ENCODE peak calls at places on chromosomes 12 and 14, in four cellular contexts. T is H1, M is H9, X is mesendoderm. R is an unnamed sample.

GRCh38 chr14:103250888-103251287 is 83.1 kb upstream of the EIF5 start:
- DNase-seq in M (no peak), T (no peak), X (no peak), R (no peak)

GRCh38 chr12:79973774-79974173 is 38.9 kb upstream of the PPP1R12A start:
- DNase-seq in X (no peak), T (no peak), M (no peak), R (no peak)

GRCh38 chr12:115411121-115411520 is 727.1 kb upstream of the TBX3 start:
- DNase-seq in X (peak; percentile 87), T (no peak), M (no peak), R (no peak)

GRCh38 chr12:108890208-108890607 is 10.3 kb downstream of the DAO start:
- DNase-seq in X (peak; percentile 37), T (peak; percentile 55), M (peak; percentile 54), R (peak; percentile 23)

GRCh38 chr14:32662234-32662633 is 276.4 kb upstream of the NPAS3 start:
- DNase-seq in M (no peak), X (no peak), T (no peak), R (peak; percentile 33)

GRCh38 chr14:71448431-71449315 is 483.6 kb upstream of the RGS6 start:
- DNase-seq in T (no peak), X (no peak), M (no peak), R (no peak)

GRCh38 chr12:104132351-104132956 is 5.6 kb downstream of the NFYB start:
- DNase-seq in M (no peak), X (no peak), T (no peak), R (no peak)

GRCh38 chr12:122753213-122753571 is 568 bp downstream of the DENR start:
- DNase-seq in T (no peak), X (no peak), M (no peak), R (peak; percentile 21)

GRCh38 chr12:110091136-110091711 is 32.9 kb upstream of the IFT81 start:
- DNase-seq in M (no peak), T (no peak), X (no peak), R (no peak)

GRCh38 chr12:50187084-50187900 is 20.1 kb upstream of the CERS5 start:
- DNase-seq in M (no peak), T (no peak), X (no peak), R (peak; percentile 69)

GRCh38 chr12:109482491-109482890 is 5.1 kb downstream of the UBE3B start:
- DNase-seq in T (no peak), X (no peak), M (no peak), R (no peak)

GRCh38 chr12:39071611-39072010 is 166.2 kb upstream of the CPNE8 start:
- DNase-seq in M (no peak), T (no peak), X (no peak), R (no peak)

GRCh38 chr12:113831016-113831415 is 135.1 kb downstream of the RBM19 start:
- DNase-seq in T (no peak), M (no peak), X (no peak), R (no peak)

GRCh38 chr14:92670967-92671366 is 77.5 kb downstream of the LGMN start:
- DNase-seq in T (no peak), M (no peak), X (no peak), R (no peak)

DNA sequence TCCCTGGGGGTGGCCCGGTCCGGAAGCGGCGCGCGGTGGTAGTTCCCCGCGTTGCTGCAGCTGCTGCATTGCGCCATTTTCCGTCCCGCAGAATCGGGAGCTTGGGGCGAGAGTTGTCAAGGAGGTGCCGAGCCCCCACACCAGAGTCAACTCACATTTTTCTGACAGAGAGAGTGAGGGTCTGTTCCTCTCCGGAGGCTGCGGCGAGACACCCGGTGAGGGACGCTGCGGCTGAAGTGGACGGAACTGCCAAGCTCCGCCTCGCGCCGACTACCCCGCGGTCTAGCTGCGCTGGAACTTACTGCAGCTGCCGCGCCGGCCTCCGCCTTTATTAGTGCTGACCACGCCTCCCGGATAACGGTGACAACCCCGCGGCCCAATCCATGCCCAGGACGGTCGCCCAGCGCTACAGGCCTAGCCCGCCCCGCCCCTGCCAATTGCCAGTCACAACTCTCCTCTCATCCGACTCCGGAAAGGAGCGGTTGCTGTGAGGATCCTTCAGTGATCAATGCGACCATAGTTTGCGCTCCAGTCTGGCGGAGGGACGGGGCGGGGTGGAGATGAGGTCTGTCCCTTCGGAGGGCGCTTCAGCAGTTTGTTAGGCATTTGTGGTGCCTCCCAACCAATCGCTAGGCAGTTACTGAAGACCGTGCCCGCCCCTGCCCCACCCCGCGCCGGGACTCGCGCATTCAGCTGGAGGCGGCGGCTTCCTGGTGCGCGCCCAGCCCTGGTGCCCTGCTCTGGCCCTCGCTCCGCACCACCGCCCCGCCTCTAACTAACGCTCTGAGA is at the start of gene VAMP1:
- DNase-seq in X (peak; percentile 99), T (peak; percentile 97), M (peak; percentile 99), R (peak; percentile 99)
- H4K8ac ChIP-seq in X (no peak within 1 kb of the TSS), T (peak within 1 kb of the TSS; percentile 87), M (no peak within 1 kb of the TSS), R (peak within 1 kb of the TSS; percentile 75)

DNA sequence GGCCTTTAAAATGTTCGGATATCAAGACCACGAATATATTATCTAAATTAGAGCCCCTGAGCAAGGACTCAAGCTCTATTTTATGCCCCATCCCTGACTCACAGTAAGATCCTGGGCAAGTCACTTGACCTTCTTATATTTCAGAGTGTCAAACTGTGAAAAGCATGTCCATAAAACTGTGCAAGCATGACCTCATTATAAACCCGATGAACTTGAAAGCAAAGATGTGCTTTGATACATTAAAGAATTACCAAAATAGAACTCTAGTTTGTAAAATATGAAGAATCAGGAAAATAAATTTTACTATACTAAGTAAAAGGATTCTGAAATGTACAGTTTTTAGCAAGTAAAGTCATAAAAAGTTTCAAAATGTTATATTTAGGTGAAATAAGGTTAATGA is 2.9 kb upstream of the CALM1 start:
- DNase-seq in T (no peak), M (no peak), X (no peak), R (no peak)
- H4K8ac ChIP-seq in T (no peak overlapping the region), M (no peak overlapping the region), X (no peak overlapping the region), R (no peak overlapping the region)

GRCh38 chr14:67365476-67365875 is 5.3 kb downstream of the EIF2S1 start:
- DNase-seq in M (no peak), X (no peak), T (no peak), R (no peak)
- H4K8ac ChIP-seq in M (no peak overlapping the region), X (no peak overlapping the region), T (no peak overlapping the region), R (no peak overlapping the region)

DNA sequence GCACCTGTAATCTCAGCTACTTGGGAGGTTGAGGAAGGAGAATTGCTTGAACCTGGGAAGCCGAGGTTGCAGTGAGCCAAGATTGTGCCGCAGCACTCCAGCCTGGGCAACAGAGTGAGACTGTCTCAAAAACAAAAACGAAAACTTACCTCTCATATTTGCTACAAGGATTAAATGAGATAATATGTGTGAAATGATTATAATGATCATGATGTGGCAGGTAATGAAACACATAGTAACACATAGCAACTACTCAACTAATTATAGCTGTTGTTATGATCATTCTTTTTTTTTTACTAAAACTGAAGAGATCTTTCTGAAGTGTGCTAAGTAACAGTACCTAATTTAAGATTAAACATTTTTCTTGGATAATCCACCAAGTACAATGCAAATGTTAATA is 30.1 kb downstream of the RPGRIP1 start:
- DNase-seq in X (no peak), M (no peak), T (no peak), R (no peak)
- H4K8ac ChIP-seq in X (no peak overlapping the region), M (no peak overlapping the region), T (no peak overlapping the region), R (no peak overlapping the region)

DNA sequence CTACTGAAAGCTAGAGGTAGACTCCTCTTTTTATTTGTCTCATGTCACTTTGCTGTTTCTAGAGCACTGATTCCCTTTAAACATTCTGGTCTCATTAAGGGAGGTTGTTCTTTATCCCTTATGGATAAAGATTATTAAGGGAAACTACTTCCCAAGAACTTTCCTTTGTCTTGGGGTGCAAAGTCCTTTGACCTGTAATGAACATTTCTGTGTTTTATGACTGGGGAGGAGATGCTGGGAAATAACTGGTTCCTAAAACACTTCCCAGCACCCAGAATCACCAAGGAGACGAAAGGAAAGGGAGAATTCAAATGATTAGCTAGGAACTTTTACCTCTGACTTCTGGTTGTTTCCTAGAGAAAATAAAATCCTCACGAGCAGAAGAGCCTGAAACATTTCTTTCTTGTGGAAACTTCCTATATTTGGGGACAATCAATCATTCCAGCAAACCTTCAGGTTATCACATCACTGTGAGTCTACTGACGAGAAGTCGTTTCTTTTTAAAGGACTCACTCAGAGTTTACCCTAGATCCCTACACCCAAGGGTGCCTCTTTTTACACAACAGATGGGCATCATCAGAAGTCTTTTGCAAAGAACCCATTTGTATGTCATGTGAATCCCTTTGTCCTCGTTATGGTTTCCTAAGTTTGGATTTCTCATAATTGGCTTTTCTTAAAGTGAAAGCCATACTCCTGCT is 63.4 kb upstream of the ACTN1 start:
- DNase-seq in T (no peak), M (no peak), X (no peak), R (peak; percentile 26)
- H4K8ac ChIP-seq in T (no peak overlapping the region), M (no peak overlapping the region), X (no peak overlapping the region), R (no peak overlapping the region)

DNA sequence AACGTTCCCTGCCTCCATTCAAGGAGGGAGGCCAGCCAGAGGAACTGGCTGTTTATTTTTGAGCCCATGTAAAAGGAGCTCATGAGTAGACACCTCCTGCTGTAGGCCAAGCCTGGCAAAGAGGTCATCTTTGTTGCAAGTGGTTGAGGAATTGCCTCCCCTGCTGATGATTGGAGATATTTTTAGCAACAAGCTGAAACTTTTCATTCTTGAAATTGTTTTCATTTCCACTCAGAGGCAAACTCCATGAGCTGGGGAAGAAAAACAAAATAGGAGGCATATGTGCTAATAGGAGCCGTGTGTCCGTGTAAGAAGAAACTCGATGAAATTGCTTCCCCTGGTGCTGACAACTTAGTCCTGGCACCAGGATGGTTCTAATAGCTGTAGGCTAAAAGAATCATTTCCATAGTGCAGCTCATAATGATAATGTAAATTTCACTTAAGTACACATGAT is 440.1 kb upstream of the FAR2 start:
- DNase-seq in M (no peak), T (no peak), X (no peak), R (peak; percentile 20)
- H4K8ac ChIP-seq in M (no peak overlapping the region), T (no peak overlapping the region), X (no peak overlapping the region), R (no peak overlapping the region)